ENCODE peak calls at places on chromosomes 3 and 15, in nine cellular contexts. S is Peyer's patch, X is SK-N-SH, C is fibroblast of lung, Z is foreskin fibroblast, W is A549, B is cardiac muscle cell, J is sigmoid colon, K is IMR-90. H is an unnamed sample.

GRCh38 chr15:28118083-28118482 is 19.0 kb upstream of the OCA2 start:
- DNase-seq in X (no peak), S (no peak), K (no peak), J (no peak), Z (no peak), W (no peak), C (no peak), B (no peak), H (no peak)

GRCh38 chr3:53303957-53304356 is 43.4 kb downstream of the DCP1A start:
- DNase-seq in C (no peak), J (no peak), Z (no peak), X (no peak), W (no peak), B (peak; percentile 22), K (peak; percentile 11), S (no peak), H (no peak)

GRCh38 chr3:174710622-174711021 is 148.5 kb upstream of the NAALADL2 start:
- DNase-seq in B (peak; percentile 45), Z (no peak), X (no peak), S (no peak), J (no peak), W (no peak), C (peak; percentile 76), K (peak; percentile 60), H (no peak)

GRCh38 chr3:137987723-137988122 is 22.2 kb upstream of the CLDN18 start:
- DNase-seq in C (no peak), X (no peak), S (no peak), B (no peak), K (no peak), W (no peak), J (no peak), Z (no peak), H (no peak)

GRCh38 chr15:92693922-92694331 is 38.4 kb upstream of the FAM174B start:
- DNase-seq in C (peak; percentile 3), K (peak; percentile 3), W (peak; percentile 72), S (no peak), Z (no peak), B (peak; percentile 51), X (peak; percentile 55), J (no peak), H (no peak)

GRCh38 chr15:51751687-51752683 is 588 bp downstream of the TMOD2 start:
- DNase-seq in S (peak; percentile 56), K (peak; percentile 34), B (peak; percentile 54), J (peak; percentile 71), C (peak; percentile 55), W (peak; percentile 39), Z (no peak), X (peak; percentile 34), H (no peak)

GRCh38 chr15:57537072-57537471 is 54.6 kb upstream of the MYZAP start:
- DNase-seq in J (no peak), W (peak; percentile 57), B (peak; percentile 77), X (no peak), S (no peak), Z (peak; percentile 63), C (peak; percentile 82), K (peak; percentile 26), H (peak; percentile 65)

GRCh38 chr15:95470529-95470928 is 860.0 kb upstream of the NR2F2 start:
- DNase-seq in J (no peak), C (no peak), B (peak; percentile 32), W (no peak), S (no peak), K (no peak), Z (no peak), X (no peak), H (no peak)

GRCh38 chr3:12472000-12472399 is 12.3 kb upstream of the TSEN2 start:
- DNase-seq in S (no peak), Z (no peak), J (no peak), K (no peak), C (no peak), X (no peak), W (no peak), B (no peak), H (no peak)

DNA sequence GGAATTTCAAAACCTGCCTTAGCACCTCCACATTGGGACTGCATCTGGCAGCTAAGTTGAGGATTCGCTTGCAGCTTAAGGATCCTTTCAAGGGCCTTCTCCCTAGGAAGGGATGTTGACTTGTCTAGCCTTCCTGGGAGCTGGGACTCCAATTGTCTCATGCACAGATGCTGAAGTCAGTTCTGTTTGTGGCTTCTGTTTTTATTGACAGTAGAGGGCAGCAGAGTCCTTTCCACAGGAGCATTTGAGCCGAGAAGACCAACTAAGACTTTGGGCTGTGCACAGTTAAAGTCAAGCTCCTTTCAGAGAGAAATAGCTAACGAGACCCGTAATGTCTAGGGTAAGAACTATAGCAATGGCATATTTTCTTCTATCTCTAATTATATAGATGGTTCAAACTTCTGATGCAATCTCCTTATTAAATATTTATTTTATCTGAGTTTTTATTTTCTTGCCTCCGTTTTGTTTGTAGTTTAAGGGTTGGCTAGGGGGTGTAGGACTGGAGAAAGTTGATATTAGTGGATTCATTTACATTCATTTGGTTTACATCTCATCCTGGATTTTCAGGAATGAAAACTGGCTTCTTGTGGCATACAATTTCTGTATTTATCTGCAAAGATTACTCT is 59.7 kb upstream of the KBTBD8 start:
- DNase-seq in S (no peak), K (peak; percentile 67), B (peak; percentile 78), Z (peak; percentile 47), X (peak; percentile 36), J (no peak), W (peak; percentile 52), C (peak; percentile 48), H (peak; percentile 57)
- TF ChIP-seq CTCF in S (no peak), K (peak; percentile 74), B (peak; percentile 75), Z (peak; percentile 80), X (peak; percentile 74), J (peak; percentile 48), W (peak; percentile 56), C (peak; percentile 82), H (peak; percentile 83)

GRCh38 chr15:49046113-49046883 is at the start of gene SECISBP2L:
- DNase-seq in K (peak; percentile 92), S (peak; percentile 95), J (peak; percentile 96), C (peak; percentile 95), W (peak; percentile 93), Z (peak; percentile 93), X (peak; percentile 95), B (peak; percentile 97), H (peak; percentile 92)
- TF ChIP-seq CTCF in K (peak; percentile 36), S (no peak), J (no peak), C (peak; percentile 30), W (peak; percentile 34), Z (no peak), X (peak; percentile 47), B (peak; percentile 35), H (peak; percentile 34)

GRCh38 chr3:186255703-186256331 is 106.2 kb downstream of the DGKG start:
- DNase-seq in C (no peak), J (no peak), B (no peak), S (no peak), K (no peak), W (no peak), Z (no peak), X (no peak), H (no peak)
- TF ChIP-seq CTCF in C (peak; percentile 4), J (no peak), B (no peak), S (peak; percentile 47), K (peak; percentile 13), W (no peak), Z (peak; percentile 3), X (peak; percentile 41), H (peak; percentile 64)

GRCh38 chr3:34387831-34388564 is 589.6 kb downstream of the PDCD6IP start:
- DNase-seq in C (no peak), B (no peak), X (no peak), Z (no peak), S (no peak), K (no peak), W (no peak), J (no peak), H (no peak)
- TF ChIP-seq CTCF in C (no peak), B (no peak), X (no peak), Z (no peak), S (no peak), K (no peak), W (no peak), J (no peak), H (no peak)

DNA sequence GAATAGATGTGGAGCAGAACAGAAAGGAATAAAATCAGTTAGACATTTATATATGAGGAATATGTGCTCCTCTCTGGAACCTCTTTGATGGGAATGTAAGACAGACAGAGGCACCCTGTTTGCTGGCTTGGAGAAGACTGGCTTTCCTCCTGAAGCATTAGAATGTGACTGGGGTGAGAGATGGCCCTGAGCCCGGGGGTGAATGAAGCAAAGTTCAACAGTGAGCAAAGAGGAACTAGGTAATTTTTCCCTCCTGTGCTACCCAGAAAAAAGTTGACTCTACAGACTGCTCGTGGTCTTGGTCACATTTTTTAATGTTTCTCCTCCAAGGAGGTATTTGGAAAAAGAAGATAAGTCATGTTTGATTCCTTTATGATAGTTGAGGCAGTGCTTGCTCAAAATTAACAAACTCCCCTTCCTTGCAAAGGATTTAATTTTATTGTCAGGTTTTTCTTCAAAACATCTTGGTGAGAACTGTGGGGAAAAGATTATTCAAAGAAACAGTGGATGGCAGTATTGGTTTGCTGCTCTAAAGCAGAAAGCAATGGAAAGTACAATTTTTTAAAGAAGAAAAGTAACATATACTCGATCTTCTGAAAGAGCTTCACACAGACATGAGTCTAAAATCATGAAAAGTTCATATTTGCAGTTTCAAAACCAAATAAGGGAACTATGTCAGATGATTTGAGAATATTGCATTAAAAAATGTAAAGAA is 370.4 kb upstream of the CDIN1 start:
- DNase-seq in W (no peak), S (no peak), C (no peak), Z (no peak), J (no peak), X (no peak), B (peak; percentile 36), K (peak; percentile 37), H (peak; percentile 1)
- TF ChIP-seq CTCF in W (no peak), S (no peak), C (peak; percentile 29), Z (peak; percentile 16), J (no peak), X (peak; percentile 50), B (peak; percentile 20), K (peak; percentile 54), H (peak; percentile 57)

GRCh38 chr15:31871159-31871886 is 159.0 kb upstream of the CHRNA7 start:
- DNase-seq in J (no peak), X (no peak), K (no peak), C (no peak), Z (no peak), S (no peak), W (no peak), B (peak; percentile 0), H (no peak)

GRCh38 chr15:31870336-31871158 is 159.8 kb upstream of the CHRNA7 start:
- DNase-seq in W (peak; percentile 81), K (peak; percentile 63), B (peak; percentile 84), S (peak; percentile 92), X (peak; percentile 97), J (peak; percentile 89), C (peak; percentile 71), Z (peak; percentile 79), H (peak; percentile 25)

GRCh38 chr15:31866248-31866647 is 164.1 kb upstream of the CHRNA7 start:
- DNase-seq in W (no peak), B (no peak), S (no peak), X (no peak), K (no peak), Z (no peak), C (no peak), J (no peak), H (no peak)

GRCh38 chr15:31869640-31870335 is 160.5 kb upstream of the CHRNA7 start:
- DNase-seq in W (no peak), J (no peak), S (no peak), C (no peak), K (no peak), X (peak; percentile 70), Z (no peak), B (peak; percentile 3), H (no peak)

GRCh38 chr15:31867536-31868442 is 162.5 kb upstream of the CHRNA7 start:
- DNase-seq in K (peak; percentile 38), B (peak; percentile 65), S (peak; percentile 78), C (peak; percentile 27), X (peak; percentile 74), J (no peak), Z (peak; percentile 15), W (peak; percentile 82), H (peak; percentile 29)
- TF ChIP-seq CTCF in K (peak; percentile 68), B (peak; percentile 75), S (peak; percentile 22), C (peak; percentile 76), X (peak; percentile 76), J (peak; percentile 35), Z (peak; percentile 70), W (peak; percentile 87), H (peak; percentile 92)

GRCh38 chr3:55481918-55482495 is 5.1 kb downstream of the WNT5A start:
- DNase-seq in S (no peak), X (no peak), J (no peak), W (no peak), C (peak; percentile 73), K (peak; percentile 73), Z (peak; percentile 60), B (peak; percentile 40), H (peak; percentile 58)
- TF ChIP-seq CTCF in S (no peak), X (no peak), J (no peak), W (no peak), C (peak; percentile 1), K (peak; percentile 23), Z (peak; percentile 15), B (peak; percentile 25), H (peak; percentile 68)

H was measured in HFFc6.